ENCODE peak calls at places on chromosomes 2 and 18, in eight cellular contexts. W is germinal center; U is nucleus accumbens; M is HT1080; H is iris pigment epithelial cell; S is activated CD4-positive, alpha-beta T cell treated with anti-CD3 and anti-CD28 coated beads, Interleukin-2, amount 50 U/mL, for 1 hour; L is NAMALWA; T is T-helper 2 cell. D is an unnamed sample.

GRCh38 chr2:6828299-6828584 is 37.5 kb downstream of the CMPK2 start:
- DNase-seq in W (peak), U (no peak), M (peak), H (peak), S (no peak), L (peak), T (no peak), D (no peak)

GRCh38 chr2:236367791-236368289 is 103.6 kb upstream of the ASB18 start:
- DNase-seq in W (no peak), U (no peak), M (no peak), H (no peak), S (no peak), L (no peak), T (no peak), D (no peak)

GRCh38 chr18:25826823-25827617 is 263.4 kb downstream of the SS18 start:
- DNase-seq in W (no peak), U (no peak), M (peak), H (no peak), S (no peak), L (no peak), T (no peak), D (no peak)

GRCh38 chr2:216189410-216189809 is 80.3 kb downstream of the XRCC5 start:
- DNase-seq in W (no peak), U (no peak), M (no peak), H (peak), S (no peak), L (no peak), T (no peak), D (no peak)

GRCh38 chr2:132544045-132544630 is 125.9 kb downstream of the LYPD1 start:
- DNase-seq in W (no peak), U (no peak), M (no peak), H (no peak), S (no peak), L (no peak), T (no peak), D (no peak)

GRCh38 chr18:3790702-3791101 is 340.7 kb downstream of the TGIF1 start:
- DNase-seq in W (no peak), U (no peak), M (peak), H (no peak), S (no peak), L (no peak), T (no peak), D (no peak)

GRCh38 chr18:63795611-63796010 is 20.4 kb downstream of the SERPINB7 start:
- DNase-seq in W (no peak), U (no peak), M (no peak), H (no peak), S (no peak), L (no peak), T (no peak), D (no peak)

GRCh38 chr18:48079885-48080284 is 149.4 kb upstream of the SMAD2 start:
- DNase-seq in W (no peak), U (no peak), M (no peak), H (no peak), S (no peak), L (no peak), T (no peak), D (no peak)

GRCh38 chr2:148922776-148923175 is 47.7 kb downstream of the KIF5C start:
- DNase-seq in W (no peak), U (no peak), M (no peak), H (no peak), S (no peak), L (no peak), T (no peak), D (no peak)